ENCODE peak calls at places on chromosomes 3 and 15, in eight cellular contexts. One of them, this sample, is unnamed. For H3K9me3, the result is how much of the 10 kb centered on the place peaks cover.

GRCh38 chr3:31567036-31567435 is 34.3 kb downstream of the STT3B start:
- DNase-seq in kidney: no peak
- DNase-seq in keratinocyte: no peak
- DNase-seq in CD8-positive, alpha-beta T cell: peak
- DNase-seq in right atrium auricular region: no peak
- DNase-seq in mucosa of descending colon: no peak
- DNase-seq in naive thymus-derived CD4-positive, alpha-beta T cell: peak
- DNase-seq in CD8-positive, alpha-beta memory T cell: peak
- DNase-seq in this sample: no peak

GRCh38 chr15:74322558-74323180 is 44.8 kb downstream of the CYP11A1 start:
- DNase-seq in kidney: peak
- DNase-seq in keratinocyte: peak
- DNase-seq in CD8-positive, alpha-beta T cell: peak
- DNase-seq in right atrium auricular region: peak
- DNase-seq in mucosa of descending colon: peak
- DNase-seq in naive thymus-derived CD4-positive, alpha-beta T cell: peak
- DNase-seq in CD8-positive, alpha-beta memory T cell: peak
- DNase-seq in this sample: peak

GRCh38 chr3:71201939-71202338 is 381.6 kb downstream of the FOXP1 start:
- DNase-seq in kidney: no peak
- DNase-seq in keratinocyte: no peak
- DNase-seq in CD8-positive, alpha-beta T cell: no peak
- DNase-seq in right atrium auricular region: peak
- DNase-seq in mucosa of descending colon: no peak
- DNase-seq in naive thymus-derived CD4-positive, alpha-beta T cell: no peak
- DNase-seq in CD8-positive, alpha-beta memory T cell: no peak
- DNase-seq in this sample: no peak

GRCh38 chr15:83767786-83768185 is 113.9 kb downstream of the ADAMTSL3 start:
- DNase-seq in kidney: no peak
- DNase-seq in keratinocyte: no peak
- DNase-seq in CD8-positive, alpha-beta T cell: no peak
- DNase-seq in right atrium auricular region: no peak
- DNase-seq in mucosa of descending colon: no peak
- DNase-seq in naive thymus-derived CD4-positive, alpha-beta T cell: no peak
- DNase-seq in CD8-positive, alpha-beta memory T cell: no peak
- DNase-seq in this sample: no peak

GRCh38 chr15:88394553-88395159 is 72.5 kb downstream of the MRPL46 start:
- DNase-seq in kidney: no peak
- DNase-seq in keratinocyte: no peak
- DNase-seq in CD8-positive, alpha-beta T cell: no peak
- DNase-seq in right atrium auricular region: no peak
- DNase-seq in mucosa of descending colon: no peak
- DNase-seq in naive thymus-derived CD4-positive, alpha-beta T cell: no peak
- DNase-seq in CD8-positive, alpha-beta memory T cell: no peak
- DNase-seq in this sample: no peak

GRCh38 chr3:40719660-40720287 is 195.0 kb downstream of the ZNF621 start:
- DNase-seq in kidney: no peak
- DNase-seq in keratinocyte: no peak
- DNase-seq in CD8-positive, alpha-beta T cell: no peak
- DNase-seq in right atrium auricular region: no peak
- DNase-seq in mucosa of descending colon: no peak
- DNase-seq in naive thymus-derived CD4-positive, alpha-beta T cell: no peak
- DNase-seq in CD8-positive, alpha-beta memory T cell: no peak
- DNase-seq in this sample: no peak

GRCh38 chr3:127820221-127820870 is 2.0 kb downstream of the MGLL start:
- DNase-seq in kidney: peak
- DNase-seq in keratinocyte: no peak
- DNase-seq in CD8-positive, alpha-beta T cell: no peak
- DNase-seq in right atrium auricular region: no peak
- DNase-seq in mucosa of descending colon: no peak
- DNase-seq in naive thymus-derived CD4-positive, alpha-beta T cell: no peak
- DNase-seq in CD8-positive, alpha-beta memory T cell: no peak
- DNase-seq in this sample: no peak

GRCh38 chr3:150925751-150926201 is 20.5 kb upstream of the MINDY4B start:
- DNase-seq in kidney: peak
- DNase-seq in keratinocyte: no peak
- DNase-seq in CD8-positive, alpha-beta T cell: peak
- DNase-seq in right atrium auricular region: no peak
- DNase-seq in mucosa of descending colon: peak
- DNase-seq in naive thymus-derived CD4-positive, alpha-beta T cell: peak
- DNase-seq in CD8-positive, alpha-beta memory T cell: peak
- DNase-seq in this sample: peak

GRCh38 chr3:78427303-78427702 is 1340.5 kb downstream of the ROBO1 start:
- DNase-seq in kidney: no peak
- DNase-seq in keratinocyte: no peak
- DNase-seq in CD8-positive, alpha-beta T cell: no peak
- DNase-seq in right atrium auricular region: no peak
- DNase-seq in mucosa of descending colon: no peak
- DNase-seq in naive thymus-derived CD4-positive, alpha-beta T cell: no peak
- DNase-seq in CD8-positive, alpha-beta memory T cell: no peak
- DNase-seq in this sample: no peak

GRCh38 chr15:73891328-73891975 is 18.1 kb downstream of the TBC1D21 start:
- DNase-seq in kidney: peak
- DNase-seq in keratinocyte: no peak
- DNase-seq in CD8-positive, alpha-beta T cell: no peak
- DNase-seq in right atrium auricular region: no peak
- DNase-seq in mucosa of descending colon: no peak
- DNase-seq in naive thymus-derived CD4-positive, alpha-beta T cell: no peak
- DNase-seq in CD8-positive, alpha-beta memory T cell: no peak
- DNase-seq in this sample: no peak

GRCh38 chr15:38688761-38689160 is 124.1 kb upstream of the RASGRP1 start:
- DNase-seq in kidney: no peak
- DNase-seq in keratinocyte: no peak
- DNase-seq in CD8-positive, alpha-beta T cell: peak
- DNase-seq in right atrium auricular region: no peak
- DNase-seq in mucosa of descending colon: no peak
- DNase-seq in naive thymus-derived CD4-positive, alpha-beta T cell: no peak
- DNase-seq in CD8-positive, alpha-beta memory T cell: peak
- DNase-seq in this sample: no peak

GRCh38 chr15:56736881-56737707 is 3.8 kb upstream of the ZNF280D start:
- DNase-seq in kidney: no peak
- DNase-seq in keratinocyte: no peak
- DNase-seq in CD8-positive, alpha-beta T cell: no peak
- DNase-seq in right atrium auricular region: no peak
- DNase-seq in mucosa of descending colon: no peak
- DNase-seq in naive thymus-derived CD4-positive, alpha-beta T cell: no peak
- DNase-seq in CD8-positive, alpha-beta memory T cell: no peak
- DNase-seq in this sample: no peak

GRCh38 chr3:26521261-26521660 is 101.3 kb upstream of the LRRC3B start:
- DNase-seq in kidney: no peak
- DNase-seq in keratinocyte: no peak
- DNase-seq in CD8-positive, alpha-beta T cell: no peak
- DNase-seq in right atrium auricular region: no peak
- DNase-seq in mucosa of descending colon: no peak
- DNase-seq in naive thymus-derived CD4-positive, alpha-beta T cell: no peak
- DNase-seq in CD8-positive, alpha-beta memory T cell: no peak
- DNase-seq in this sample: no peak
- H3K9me3 ChIP-seq in kidney: under half
- H3K9me3 ChIP-seq in keratinocyte: under half
- H3K9me3 ChIP-seq in CD8-positive, alpha-beta T cell: under half
- H3K9me3 ChIP-seq in right atrium auricular region: under half
- H3K9me3 ChIP-seq in mucosa of descending colon: half or more
- H3K9me3 ChIP-seq in naive thymus-derived CD4-positive, alpha-beta T cell: under half
- H3K9me3 ChIP-seq in CD8-positive, alpha-beta memory T cell: under half
- H3K9me3 ChIP-seq in this sample: under half

GRCh38 chr3:39147711-39148115 is 5.7 kb downstream of the CSRNP1 start:
- DNase-seq in kidney: peak
- DNase-seq in keratinocyte: no peak
- DNase-seq in CD8-positive, alpha-beta T cell: peak
- DNase-seq in right atrium auricular region: peak
- DNase-seq in mucosa of descending colon: peak
- DNase-seq in naive thymus-derived CD4-positive, alpha-beta T cell: peak
- DNase-seq in CD8-positive, alpha-beta memory T cell: no peak
- DNase-seq in this sample: no peak

GRCh38 chr3:39146611-39147373 is 6.6 kb downstream of the CSRNP1 start:
- DNase-seq in kidney: peak
- DNase-seq in keratinocyte: peak
- DNase-seq in CD8-positive, alpha-beta T cell: peak
- DNase-seq in right atrium auricular region: peak
- DNase-seq in mucosa of descending colon: peak
- DNase-seq in naive thymus-derived CD4-positive, alpha-beta T cell: no peak
- DNase-seq in CD8-positive, alpha-beta memory T cell: no peak
- DNase-seq in this sample: peak

GRCh38 chr3:39148116-39149058 is 5.0 kb downstream of the CSRNP1 start:
- DNase-seq in kidney: no peak
- DNase-seq in keratinocyte: no peak
- DNase-seq in CD8-positive, alpha-beta T cell: peak
- DNase-seq in right atrium auricular region: peak
- DNase-seq in mucosa of descending colon: no peak
- DNase-seq in naive thymus-derived CD4-positive, alpha-beta T cell: no peak
- DNase-seq in CD8-positive, alpha-beta memory T cell: no peak
- DNase-seq in this sample: no peak

GRCh38 chr3:39146083-39146501 is 7.3 kb downstream of the CSRNP1 start:
- DNase-seq in kidney: no peak
- DNase-seq in keratinocyte: no peak
- DNase-seq in CD8-positive, alpha-beta T cell: no peak
- DNase-seq in right atrium auricular region: no peak
- DNase-seq in mucosa of descending colon: peak
- DNase-seq in naive thymus-derived CD4-positive, alpha-beta T cell: no peak
- DNase-seq in CD8-positive, alpha-beta memory T cell: no peak
- DNase-seq in this sample: peak

DNA sequence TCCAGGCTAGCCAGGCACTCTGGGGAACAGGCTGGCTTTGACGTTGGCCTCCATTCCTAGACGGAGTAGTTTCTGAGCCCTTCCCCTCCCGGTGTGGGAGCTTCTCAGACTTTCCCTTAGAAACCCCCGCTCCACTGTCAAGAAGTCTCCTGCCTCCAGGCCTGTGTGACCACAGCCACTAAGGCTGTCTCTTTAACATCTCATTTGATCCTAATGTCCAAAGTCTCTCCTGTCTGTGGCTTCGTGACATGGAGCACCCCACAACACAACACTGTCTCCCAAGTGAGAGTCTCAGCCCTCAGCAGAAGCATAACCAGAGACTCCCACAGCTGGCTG is 6.0 kb downstream of the CSRNP1 start:
- DNase-seq in kidney: no peak
- DNase-seq in keratinocyte: no peak
- DNase-seq in CD8-positive, alpha-beta T cell: no peak
- DNase-seq in right atrium auricular region: no peak
- DNase-seq in mucosa of descending colon: no peak
- DNase-seq in naive thymus-derived CD4-positive, alpha-beta T cell: no peak
- DNase-seq in CD8-positive, alpha-beta memory T cell: no peak
- DNase-seq in this sample: no peak
- H3K4me3 ChIP-seq in kidney: peak
- H3K4me3 ChIP-seq in keratinocyte: no peak
- H3K4me3 ChIP-seq in CD8-positive, alpha-beta T cell: peak
- H3K4me3 ChIP-seq in right atrium auricular region: peak
- H3K4me3 ChIP-seq in mucosa of descending colon: no peak
- H3K4me3 ChIP-seq in naive thymus-derived CD4-positive, alpha-beta T cell: peak
- H3K4me3 ChIP-seq in CD8-positive, alpha-beta memory T cell: peak
- H3K4me3 ChIP-seq in this sample: no peak

GRCh38 chr15:25711691-25712090 is 151.4 kb downstream of the ATP10A start:
- DNase-seq in kidney: no peak
- DNase-seq in keratinocyte: no peak
- DNase-seq in CD8-positive, alpha-beta T cell: no peak
- DNase-seq in right atrium auricular region: no peak
- DNase-seq in mucosa of descending colon: no peak
- DNase-seq in naive thymus-derived CD4-positive, alpha-beta T cell: no peak
- DNase-seq in CD8-positive, alpha-beta memory T cell: no peak
- DNase-seq in this sample: no peak

GRCh38 chr15:25713736-25714537 is 149.2 kb downstream of the ATP10A start:
- DNase-seq in kidney: no peak
- DNase-seq in keratinocyte: no peak
- DNase-seq in CD8-positive, alpha-beta T cell: no peak
- DNase-seq in right atrium auricular region: no peak
- DNase-seq in mucosa of descending colon: no peak
- DNase-seq in naive thymus-derived CD4-positive, alpha-beta T cell: no peak
- DNase-seq in CD8-positive, alpha-beta memory T cell: no peak
- DNase-seq in this sample: peak

GRCh38 chr15:25711164-25711563 is 152.0 kb downstream of the ATP10A start:
- DNase-seq in kidney: no peak
- DNase-seq in keratinocyte: no peak
- DNase-seq in CD8-positive, alpha-beta T cell: no peak
- DNase-seq in right atrium auricular region: no peak
- DNase-seq in mucosa of descending colon: no peak
- DNase-seq in naive thymus-derived CD4-positive, alpha-beta T cell: no peak
- DNase-seq in CD8-positive, alpha-beta memory T cell: no peak
- DNase-seq in this sample: no peak

GRCh38 chr15:25712961-25713355 is 150.2 kb downstream of the ATP10A start:
- DNase-seq in kidney: no peak
- DNase-seq in keratinocyte: no peak
- DNase-seq in CD8-positive, alpha-beta T cell: no peak
- DNase-seq in right atrium auricular region: no peak
- DNase-seq in mucosa of descending colon: no peak
- DNase-seq in naive thymus-derived CD4-positive, alpha-beta T cell: no peak
- DNase-seq in CD8-positive, alpha-beta memory T cell: no peak
- DNase-seq in this sample: no peak

DNA sequence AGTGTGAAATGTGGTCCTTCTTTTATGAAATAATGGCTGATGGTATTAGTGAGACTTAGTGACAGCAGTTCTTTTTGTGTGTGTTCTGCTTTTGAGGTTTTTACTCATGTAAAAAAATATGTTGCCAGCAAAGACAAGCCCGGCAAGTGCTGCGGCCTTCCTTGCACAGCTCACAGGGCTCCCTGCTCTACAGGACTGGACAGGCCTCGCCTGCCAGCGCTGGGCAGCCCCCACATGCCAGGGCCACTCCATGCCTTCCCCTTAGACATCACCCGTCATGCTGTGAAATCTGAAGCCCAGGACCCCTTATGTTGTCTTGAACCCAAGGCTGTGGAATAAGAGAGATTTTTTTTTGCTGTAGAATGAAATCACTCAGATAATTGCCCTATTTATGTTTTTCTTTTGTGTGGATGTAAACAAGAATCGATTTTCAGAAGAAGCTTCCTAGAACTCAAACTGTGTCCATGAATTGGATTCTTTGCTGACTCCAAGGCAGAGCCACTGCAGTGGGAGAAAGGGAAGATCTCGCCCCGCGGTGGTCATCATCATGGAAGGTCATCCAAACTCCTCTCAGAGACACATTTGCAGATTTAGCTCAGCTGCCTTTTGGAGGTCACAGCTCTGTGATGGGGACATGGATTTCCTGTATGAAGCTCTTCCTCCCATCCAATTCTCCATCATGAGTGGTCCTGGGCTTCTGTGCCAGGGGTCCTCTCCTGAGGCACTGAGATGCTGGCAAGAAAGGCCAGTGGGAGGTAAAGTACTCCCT is 150.8 kb downstream of the ATP10A start:
- DNase-seq in kidney: no peak
- DNase-seq in keratinocyte: no peak
- DNase-seq in CD8-positive, alpha-beta T cell: no peak
- DNase-seq in right atrium auricular region: no peak
- DNase-seq in mucosa of descending colon: no peak
- DNase-seq in naive thymus-derived CD4-positive, alpha-beta T cell: no peak
- DNase-seq in CD8-positive, alpha-beta memory T cell: no peak
- DNase-seq in this sample: no peak
- H3K9me3 ChIP-seq in kidney: under half
- H3K9me3 ChIP-seq in keratinocyte: under half
- H3K9me3 ChIP-seq in CD8-positive, alpha-beta T cell: under half
- H3K9me3 ChIP-seq in right atrium auricular region: under half
- H3K9me3 ChIP-seq in mucosa of descending colon: under half
- H3K9me3 ChIP-seq in naive thymus-derived CD4-positive, alpha-beta T cell: under half
- H3K9me3 ChIP-seq in CD8-positive, alpha-beta memory T cell: under half
- H3K9me3 ChIP-seq in this sample: under half

DNA sequence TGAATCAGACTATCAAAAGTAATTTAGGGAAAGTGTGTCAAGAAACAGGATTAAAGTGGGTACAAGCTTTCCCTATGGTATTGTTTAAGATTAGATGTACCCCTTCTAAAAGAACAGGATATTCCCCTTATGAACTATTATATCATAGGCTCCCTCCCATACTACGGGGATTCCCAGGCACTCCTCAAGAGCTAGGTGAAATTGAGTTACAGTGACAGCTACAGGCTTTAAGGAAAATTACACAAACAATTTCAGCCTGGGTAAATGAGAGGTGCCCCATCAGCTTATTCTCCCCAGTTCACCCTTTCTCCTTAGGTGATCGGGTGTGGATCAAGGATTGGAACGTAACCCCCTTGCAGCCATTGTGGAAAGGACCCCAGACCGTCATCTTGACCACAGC is 240.8 kb upstream of the CNTN6 start:
- DNase-seq in kidney: no peak
- DNase-seq in keratinocyte: no peak
- DNase-seq in CD8-positive, alpha-beta T cell: no peak
- DNase-seq in right atrium auricular region: no peak
- DNase-seq in mucosa of descending colon: no peak
- DNase-seq in naive thymus-derived CD4-positive, alpha-beta T cell: no peak
- DNase-seq in CD8-positive, alpha-beta memory T cell: no peak
- DNase-seq in this sample: no peak
- H3K4me3 ChIP-seq in kidney: no peak
- H3K4me3 ChIP-seq in keratinocyte: no peak
- H3K4me3 ChIP-seq in CD8-positive, alpha-beta T cell: no peak
- H3K4me3 ChIP-seq in right atrium auricular region: no peak
- H3K4me3 ChIP-seq in mucosa of descending colon: no peak
- H3K4me3 ChIP-seq in naive thymus-derived CD4-positive, alpha-beta T cell: no peak
- H3K4me3 ChIP-seq in CD8-positive, alpha-beta memory T cell: no peak
- H3K4me3 ChIP-seq in this sample: no peak